ENCODE peak calls at places on chromosome 21, in five cellular contexts. S, Q, A, E and J are unnamed samples.

GRCh38 chr21:30561957-30562356 is 843 bp upstream of the KRTAP19-7 start:
- DNase-seq in S (no peak), Q (no peak), A (no peak), E (no peak), J (no peak)

GRCh38 chr21:42695324-42696025 is 42.1 kb downstream of the PDE9A start:
- DNase-seq in S (peak; percentile 53), Q (no peak), A (no peak), E (no peak), J (no peak)

GRCh38 chr21:34939673-34940321 is 109.3 kb downstream of the RUNX1 start:
- DNase-seq in S (no peak), Q (no peak), A (no peak), E (no peak), J (no peak)

GRCh38 chr21:21631961-21632360 is 633.8 kb downstream of the NCAM2 start:
- DNase-seq in S (no peak), Q (no peak), A (no peak), E (no peak), J (no peak)

GRCh38 chr21:31750843-31751242 is 18.9 kb upstream of the SCAF4 start:
- DNase-seq in S (no peak), Q (no peak), A (no peak), E (no peak), J (no peak)

GRCh38 chr21:17769049-17769845 is 49.9 kb downstream of the C21orf91 start:
- DNase-seq in S (no peak), Q (no peak), A (no peak), E (no peak), J (peak; percentile 3)

GRCh38 chr21:42787613-42788012 is 91.7 kb downstream of the WDR4 start:
- DNase-seq in S (no peak), Q (no peak), A (no peak), E (no peak), J (no peak)

GRCh38 chr21:16085436-16085835 is 355.7 kb downstream of the USP25 start:
- DNase-seq in S (no peak), Q (no peak), A (no peak), E (no peak), J (no peak)

GRCh38 chr21:17798796-17799195 is 20.4 kb downstream of the C21orf91 start:
- DNase-seq in S (no peak), Q (no peak), A (no peak), E (no peak), J (no peak)

GRCh38 chr21:31298618-31299269 is 45.3 kb downstream of the TIAM1 start:
- DNase-seq in S (no peak), Q (no peak), A (no peak), E (no peak), J (no peak)

GRCh38 chr21:34511787-34512451 is at the start of gene KCNE1:
- DNase-seq in S (no peak), Q (peak; percentile 66), A (no peak), E (no peak), J (no peak)

GRCh38 chr21:14690886-14691285 is 144.8 kb upstream of the SAMSN1 start:
- DNase-seq in S (no peak), Q (no peak), A (no peak), E (no peak), J (no peak)

GRCh38 chr21:14487490-14488432 is 58.4 kb downstream of the SAMSN1 start:
- DNase-seq in S (no peak), Q (no peak), A (no peak), E (no peak), J (no peak)

GRCh38 chr21:42847051-42847707 is 32.2 kb downstream of the WDR4 start:
- DNase-seq in S (no peak), Q (no peak), A (no peak), E (no peak), J (no peak)

GRCh38 chr21:27171704-27172103 is 204.8 kb upstream of the ADAMTS5 start:
- DNase-seq in S (peak; percentile 26), Q (no peak), A (no peak), E (no peak), J (no peak)

GRCh38 chr21:46097826-46098286 is at the start of gene COL6A2:
- DNase-seq in S (peak; percentile 77), Q (peak; percentile 30), A (peak; percentile 90), E (peak; percentile 33), J (no peak)
- TF ChIP-seq CTCF in S (peak; percentile 27), Q (no peak), A (peak; percentile 75), E (no peak), J (peak; percentile 17)

GRCh38 chr21:32916522-32917099 is 109.1 kb upstream of the OLIG2 start:
- DNase-seq in S (no peak), Q (no peak), A (no peak), E (no peak), J (no peak)
- TF ChIP-seq CTCF in S (no peak), Q (no peak), A (no peak), E (no peak), J (no peak)

DNA sequence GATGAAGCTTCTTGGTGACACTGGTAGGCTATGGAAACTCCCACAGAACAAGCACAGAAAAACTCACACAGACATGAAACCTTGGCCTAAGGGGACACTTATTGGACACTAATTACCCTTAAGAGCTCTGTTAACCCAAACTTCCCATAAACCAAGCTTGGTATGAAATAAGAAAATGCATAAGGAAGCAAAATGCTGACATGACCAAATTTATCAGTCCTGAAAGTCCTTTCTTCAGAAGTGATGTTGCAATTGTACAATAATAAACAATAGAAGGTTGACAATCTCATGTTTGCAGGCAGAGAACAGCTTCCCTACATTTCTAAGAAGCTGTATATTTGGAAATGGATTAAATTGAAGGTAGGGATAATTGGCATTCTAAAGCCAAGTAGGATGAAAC is 69.9 kb upstream of the KCNJ15 start:
- DNase-seq in S (no peak), Q (no peak), A (no peak), E (no peak), J (no peak)
- TF ChIP-seq CTCF in S (no peak), Q (no peak), A (no peak), E (no peak), J (no peak)

DNA sequence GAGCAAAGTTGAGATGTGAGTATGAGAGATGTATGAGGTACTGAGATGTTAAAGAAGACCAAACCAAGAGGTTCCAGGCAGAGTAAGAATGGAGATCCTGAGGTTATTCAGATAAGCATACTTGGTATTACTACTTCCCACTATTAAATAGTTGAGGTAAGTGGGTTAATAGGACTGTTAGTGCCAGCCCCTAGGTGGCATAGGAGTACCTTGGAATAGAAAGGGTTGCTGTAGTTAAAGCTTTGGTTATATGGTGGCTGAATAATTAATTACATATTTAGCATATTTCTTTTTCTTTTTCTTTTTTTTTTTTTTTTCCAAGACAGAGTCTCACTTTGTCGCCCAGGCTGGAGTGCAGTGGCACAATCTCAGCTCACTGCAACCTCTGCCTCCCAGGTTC is 397.9 kb upstream of the TMPRSS15 start:
- DNase-seq in S (no peak), Q (no peak), A (no peak), E (no peak), J (no peak)
- TF ChIP-seq CTCF in S (no peak), Q (no peak), A (peak; percentile 65), E (no peak), J (no peak)

DNA sequence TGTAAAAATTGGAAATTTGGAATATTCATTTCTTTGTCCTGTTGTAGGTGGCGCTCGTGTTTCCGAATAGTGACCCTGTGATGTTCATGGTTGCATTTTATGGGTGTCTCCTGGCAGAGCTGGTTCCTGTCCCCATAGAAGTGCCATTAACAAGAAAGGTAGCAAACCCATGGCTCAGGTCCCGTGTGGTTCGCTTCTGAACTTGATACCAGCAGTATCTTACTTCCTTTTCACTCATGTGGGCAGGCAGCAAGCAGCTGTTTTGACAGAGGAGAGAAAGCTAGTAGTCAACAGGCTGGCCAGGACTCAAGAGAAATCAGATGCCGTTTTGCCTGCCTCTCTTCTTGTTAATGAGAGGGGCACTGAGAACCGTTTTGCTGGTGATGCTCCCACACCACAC is 72.8 kb downstream of the S100B start:
- DNase-seq in S (no peak), Q (peak; percentile 2), A (no peak), E (no peak), J (no peak)
- TF ChIP-seq CTCF in S (no peak), Q (no peak), A (no peak), E (no peak), J (no peak)

GRCh38 chr21:25283720-25284119 is 323.6 kb downstream of the MRPL39 start:
- DNase-seq in S (no peak), Q (no peak), A (no peak), E (no peak), J (peak; percentile 10)
- TF ChIP-seq CTCF in S (no peak), Q (no peak), A (peak; percentile 56), E (no peak), J (peak; percentile 28)

GRCh38 chr21:29302340-29302991 is 3.7 kb downstream of the BACH1 start:
- DNase-seq in S (no peak), Q (no peak), A (no peak), E (no peak), J (no peak)
- TF ChIP-seq CTCF in S (no peak), Q (no peak), A (no peak), E (no peak), J (no peak)

GRCh38 chr21:44028287-44028659 is 16.2 kb downstream of the TRAPPC10 start:
- DNase-seq in S (no peak), Q (no peak), A (no peak), E (no peak), J (no peak)

GRCh38 chr21:44021064-44021463 is 9.0 kb downstream of the TRAPPC10 start:
- DNase-seq in S (no peak), Q (no peak), A (no peak), E (no peak), J (no peak)

GRCh38 chr21:44027607-44028286 is 15.6 kb downstream of the TRAPPC10 start:
- DNase-seq in S (no peak), Q (no peak), A (no peak), E (no peak), J (no peak)

GRCh38 chr21:44024257-44024656 is 12.1 kb downstream of the TRAPPC10 start:
- DNase-seq in S (no peak), Q (no peak), A (no peak), E (no peak), J (no peak)

DNA sequence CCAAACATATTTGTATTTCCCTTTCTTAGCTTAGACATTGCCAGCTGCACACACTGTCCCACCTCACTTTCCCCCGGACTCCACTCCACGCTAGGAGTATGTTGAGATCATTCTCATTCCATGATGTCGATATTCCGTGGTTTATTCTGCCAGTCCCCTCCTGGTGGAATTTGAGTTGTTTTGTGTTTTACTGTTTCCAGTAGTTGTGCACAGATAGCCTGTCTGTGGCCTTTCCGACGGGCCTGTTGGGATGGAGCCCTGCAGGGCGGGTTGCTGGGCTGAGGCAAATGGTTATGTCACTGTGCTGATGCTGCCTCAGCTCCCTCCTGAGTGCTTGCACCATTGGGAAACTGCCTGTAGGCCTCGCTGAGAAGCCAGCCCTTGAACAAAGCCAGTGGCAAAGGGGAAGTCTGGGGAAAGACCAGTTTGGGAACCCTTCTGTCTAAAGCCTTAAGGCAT is 12.8 kb downstream of the TRAPPC10 start:
- DNase-seq in S (peak; percentile 40), Q (peak; percentile 46), A (no peak), E (no peak), J (peak; percentile 29)
- TF ChIP-seq CTCF in S (no peak), Q (no peak), A (no peak), E (no peak), J (no peak)

GRCh38 chr21:41659791-41660560 is 106.9 kb downstream of the RIPK4 start:
- DNase-seq in S (no peak), Q (no peak), A (no peak), E (no peak), J (no peak)
- TF ChIP-seq CTCF in S (no peak), Q (no peak), A (no peak), E (no peak), J (no peak)